ENCODE peak calls at places on chromosomes 11 and 22, in four cellular contexts. A is HL-60, I is endodermal cell, W is MM.1S. K is an unnamed sample.

GRCh38 chr22:23383491-23384450 is 196.3 kb downstream of the IGLL1 start:
- DNase-seq in W (no peak), A (no peak), I (peak), K (no peak)

GRCh38 chr11:2816941-2817421 is 68.6 kb downstream of the CDKN1C start:
- DNase-seq in A (no peak), I (no peak), W (no peak), K (no peak)

GRCh38 chr11:112506852-112507251 is 246.2 kb upstream of the PLET1 start:
- DNase-seq in A (no peak), W (no peak), I (no peak), K (no peak)

GRCh38 chr11:92556435-92556834 is 331.8 kb downstream of the FAT3 start:
- DNase-seq in I (peak), W (peak), A (no peak), K (peak)

GRCh38 chr22:32053165-32053755 is 10.2 kb downstream of the SLC5A1 start:
- DNase-seq in W (no peak), A (no peak), I (no peak), K (no peak)

GRCh38 chr11:13249992-13250391 is 27.6 kb upstream of the BMAL1 start:
- DNase-seq in I (no peak), A (no peak), W (peak), K (no peak)

GRCh38 chr22:34946339-34946985 is 119.5 kb upstream of the ISX start:
- DNase-seq in A (no peak), I (no peak), W (no peak), K (no peak)

GRCh38 chr11:59666969-59667368 is 1.9 kb downstream of the PATL1 start:
- DNase-seq in W (no peak), A (no peak), I (no peak), K (no peak)

GRCh38 chr22:27791494-27792241 is 9.9 kb downstream of the MN1 start:
- DNase-seq in A (no peak), I (no peak), W (no peak), K (no peak)

GRCh38 chr11:68314203-68314885 is 2.0 kb downstream of the LRP5 start:
- DNase-seq in I (peak), W (no peak), A (no peak), K (no peak)

GRCh38 chr22:36194971-36195370 is 6.6 kb downstream of the APOL4 start:
- DNase-seq in I (peak), A (peak), W (peak), K (no peak)

GRCh38 chr11:121439337-121439736 is 12.8 kb upstream of the SORL1 start:
- DNase-seq in A (no peak), I (no peak), W (no peak), K (no peak)

GRCh38 chr11:129117595-129118350 is 74.4 kb downstream of the ARHGAP32 start:
- DNase-seq in I (peak), A (peak), W (peak), K (peak)

GRCh38 chr11:62879150-62879549 is 1.5 kb upstream of the SLC3A2 start:
- DNase-seq in W (no peak), I (no peak), A (no peak), K (no peak)
- H3K27ac ChIP-seq in W (no peak), I (no peak), A (peak), K (peak)

GRCh38 chr11:101582242-101583052 is 1.4 kb downstream of the TRPC6 start:
- DNase-seq in A (no peak), W (no peak), I (peak), K (no peak)
- H3K27ac ChIP-seq in A (no peak), W (no peak), I (no peak), K (no peak)

GRCh38 chr22:16828876-16829275 is 3.7 kb upstream of the XKR3 start:
- DNase-seq in W (no peak), A (no peak), I (no peak), K (no peak)
- H3K27ac ChIP-seq in W (no peak), A (no peak), I (no peak), K (no peak)

DNA sequence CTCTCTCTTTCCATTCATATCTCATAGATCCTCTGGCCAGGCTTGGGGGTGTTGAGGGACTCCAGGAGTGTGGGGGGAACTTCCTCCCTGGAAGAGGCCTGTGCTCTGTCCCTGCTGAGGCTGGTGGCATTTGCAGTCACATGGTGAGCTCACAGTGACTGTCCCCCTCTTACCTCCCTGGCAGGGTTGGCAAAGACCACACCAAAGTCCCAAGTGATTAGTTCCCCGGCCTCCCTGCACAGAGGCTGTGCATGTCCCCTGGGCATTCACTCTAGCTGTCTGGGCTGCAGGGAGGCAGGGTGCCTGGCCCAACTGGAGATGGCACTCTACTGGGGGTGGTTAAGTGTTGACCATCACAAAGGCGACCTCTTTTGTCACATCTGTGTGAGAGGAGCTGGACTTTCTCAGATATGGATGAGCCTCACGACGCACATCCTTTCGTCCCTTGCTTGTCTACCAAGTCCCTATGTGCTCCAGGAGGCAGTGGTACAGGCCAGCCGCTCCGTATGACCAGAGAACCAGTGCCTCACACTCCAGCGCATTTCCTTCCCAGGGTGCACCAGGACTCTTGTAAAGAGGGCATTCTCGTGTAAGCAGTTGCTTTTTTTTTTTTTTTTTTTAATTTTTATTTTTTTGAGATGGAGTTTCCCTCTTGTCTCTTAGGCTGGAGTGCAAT is 8.8 kb downstream of the TANGO2 start:
- DNase-seq in A (no peak), I (no peak), W (no peak), K (no peak)
- H3K27ac ChIP-seq in A (no peak), I (no peak), W (no peak), K (no peak)

GRCh38 chr11:130421697-130422096 is 6.7 kb downstream of the ADAMTS8 start:
- DNase-seq in I (no peak), A (no peak), W (no peak), K (no peak)
- H3K27ac ChIP-seq in I (no peak), A (no peak), W (no peak), K (no peak)

GRCh38 chr22:42202669-42203068 is 67.8 kb downstream of the TCF20 start:
- DNase-seq in I (peak), A (peak), W (no peak), K (no peak)
- H3K27ac ChIP-seq in I (no peak), A (peak), W (no peak), K (no peak)

GRCh38 chr11:126229782-126230540 is 18.4 kb downstream of the FAM118B start:
- DNase-seq in W (no peak), A (no peak), I (no peak), K (no peak)
- H3K27ac ChIP-seq in W (no peak), A (no peak), I (no peak), K (no peak)

DNA sequence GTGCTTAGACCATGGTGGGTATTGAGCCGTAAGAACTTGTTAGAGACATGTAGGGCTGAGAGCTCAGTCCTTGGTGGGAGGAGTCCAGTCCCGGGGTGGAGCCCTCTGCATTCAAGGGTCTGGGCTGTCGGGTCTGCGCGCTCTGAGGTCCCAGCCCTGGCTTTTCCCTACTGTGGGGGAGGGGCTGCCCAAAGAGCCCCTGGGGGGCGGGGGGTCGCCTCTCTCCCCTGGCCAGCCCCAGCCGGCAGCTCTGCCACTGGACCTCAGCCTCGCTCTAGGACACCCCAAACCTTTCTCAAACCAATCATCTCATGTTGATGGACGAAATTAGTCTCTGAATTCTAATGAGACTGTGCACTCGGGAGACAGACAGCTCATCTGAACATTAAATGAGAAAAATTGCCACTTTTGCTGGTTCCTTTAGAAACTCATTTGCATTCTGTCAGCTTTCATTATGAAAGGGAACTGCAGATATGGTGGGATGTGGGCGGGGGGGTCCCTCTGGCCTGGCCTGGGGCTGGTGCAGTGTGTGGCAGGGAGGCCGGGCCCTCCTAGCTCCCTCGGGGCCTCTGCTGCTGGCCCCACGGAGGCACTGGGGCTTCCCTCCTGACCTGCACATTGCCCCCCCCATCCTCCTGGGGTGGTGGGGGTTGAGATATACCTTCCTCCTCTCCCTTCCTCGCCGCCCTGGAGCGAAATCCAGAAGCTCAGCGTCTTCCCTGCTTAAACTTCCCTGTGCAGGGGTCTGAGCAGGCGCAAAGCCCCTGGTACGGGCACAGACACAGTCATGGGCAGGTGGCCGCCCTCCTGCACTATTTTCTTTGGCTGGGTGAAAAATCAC is 1006.1 kb downstream of the BRD1 start:
- DNase-seq in W (no peak), I (no peak), A (no peak), K (no peak)
- H3K27ac ChIP-seq in W (no peak), I (no peak), A (no peak), K (no peak)